ENCODE peak calls at places on chromosome 13, in eight cellular contexts. K is left cardiac atrium; Q is left colon; T is retina; I is right lobe of liver; D is effector memory CD4-positive, alpha-beta T cell; U is progenitor cell of endocrine pancreas; Z is substantia nigra. S is an unnamed sample.

GRCh38 chr13:34762312-34762711 is 179.8 kb upstream of the NBEA start:
- DNase-seq in K (no peak), Q (no peak), T (no peak), I (no peak), D (no peak), U (no peak), Z (no peak), S (peak)

GRCh38 chr13:114022309-114022669 is 48.4 kb upstream of the C13orf46 start:
- DNase-seq in K (peak), Q (no peak), T (no peak), I (no peak), D (no peak), U (no peak), Z (no peak), S (no peak)

GRCh38 chr13:35478384-35479222 is 2.1 kb upstream of the MAB21L1 start:
- DNase-seq in K (peak), Q (no peak), T (peak), I (peak), D (no peak), U (no peak), Z (no peak), S (peak)

GRCh38 chr13:57557979-57558529 is 73.5 kb upstream of the PCDH17 start:
- DNase-seq in K (no peak), Q (no peak), T (peak), I (no peak), D (no peak), U (no peak), Z (no peak), S (peak)

GRCh38 chr13:37414667-37415066 is 183.9 kb downstream of the POSTN start:
- DNase-seq in K (no peak), Q (no peak), T (no peak), I (no peak), D (no peak), U (no peak), Z (no peak), S (peak)

GRCh38 chr13:35621989-35622388 is 145.5 kb upstream of the MAB21L1 start:
- DNase-seq in K (no peak), Q (no peak), T (no peak), I (no peak), D (no peak), U (no peak), Z (no peak), S (no peak)

GRCh38 chr13:113535381-113535781 is 44.9 kb upstream of the DCUN1D2 start:
- DNase-seq in K (no peak), Q (peak), T (no peak), I (no peak), D (no peak), U (no peak), Z (no peak), S (no peak)

GRCh38 chr13:74990992-74991391 is 491.0 kb downstream of the TBC1D4 start:
- DNase-seq in K (no peak), Q (no peak), T (no peak), I (no peak), D (no peak), U (no peak), Z (no peak), S (no peak)

GRCh38 chr13:41941174-41941573 is 19.7 kb downstream of the VWA8 start:
- DNase-seq in K (no peak), Q (no peak), T (no peak), I (no peak), D (no peak), U (no peak), Z (no peak), S (no peak)

GRCh38 chr13:31245974-31246373 is 46.2 kb downstream of the B3GLCT start:
- DNase-seq in K (no peak), Q (no peak), T (no peak), I (no peak), D (no peak), U (no peak), Z (no peak), S (no peak)

S was measured in left kidney.